ENCODE peak calls at places on chromosomes 5 and 9, in six cellular contexts. R, Z, P, F, N and A are unnamed samples.

GRCh38 chr9:81801190-81801589 is 111.8 kb upstream of the TLE1 start:
- DNase-seq in F (peak; percentile 51), N (peak; percentile 54), R (peak; percentile 28), Z (peak; percentile 4), P (no peak), A (no peak)

GRCh38 chr9:4873066-4873465 is 80.3 kb downstream of the RCL1 start:
- DNase-seq in P (no peak), F (no peak), N (no peak), R (no peak), Z (no peak), A (no peak)

GRCh38 chr9:32644698-32645097 is 9.2 kb upstream of the TAF1L start:
- DNase-seq in F (peak; percentile 78), Z (peak; percentile 86), N (peak; percentile 100), R (no peak), P (no peak), A (no peak)

GRCh38 chr9:14812806-14813205 is 90.3 kb upstream of the CER1 start:
- DNase-seq in F (no peak), P (peak; percentile 78), R (no peak), Z (peak; percentile 81), N (no peak), A (no peak)

GRCh38 chr9:127570533-127571111 is 41.5 kb upstream of the STXBP1 start:
- DNase-seq in Z (peak; percentile 28), F (no peak), N (no peak), R (no peak), P (peak; percentile 59), A (no peak)

GRCh38 chr9:90449213-90449925 is 193.3 kb downstream of the DIRAS2 start:
- DNase-seq in P (no peak), N (no peak), Z (no peak), F (no peak), R (no peak), A (no peak)

GRCh38 chr5:136686192-136686872 is 321.0 kb upstream of the TRPC7 start:
- DNase-seq in R (peak; percentile 73), Z (peak; percentile 83), N (peak; percentile 18), P (peak; percentile 41), F (peak; percentile 26), A (no peak)

GRCh38 chr5:138011991-138012390 is 20.9 kb downstream of the FAM13B start:
- DNase-seq in R (no peak), F (no peak), P (no peak), Z (peak; percentile 48), N (no peak), A (no peak)

GRCh38 chr9:109584205-109584604 is 86.1 kb upstream of the PTPN3 start:
- DNase-seq in P (no peak), N (no peak), F (no peak), Z (no peak), R (no peak), A (no peak)

GRCh38 chr5:112581811-112582320 is 155.8 kb upstream of the APC start:
- DNase-seq in Z (no peak), F (no peak), P (peak; percentile 71), N (no peak), R (no peak), A (no peak)

GRCh38 chr9:123269316-123269715 is 930 bp upstream of the STRBP start:
- DNase-seq in R (no peak), P (no peak), N (no peak), F (no peak), Z (no peak), A (no peak)

GRCh38 chr5:149938791-149939358 is 5.7 kb downstream of the PDE6A start:
- DNase-seq in R (peak; percentile 91), Z (peak; percentile 100), F (peak; percentile 84), N (peak; percentile 89), P (peak; percentile 94), A (no peak)

GRCh38 chr5:55306641-55307382 is 682 bp downstream of the DHX29 start:
- DNase-seq in P (no peak), F (no peak), Z (no peak), R (peak; percentile 18), N (no peak), A (no peak)

GRCh38 chr5:94731471-94731870 is 113.0 kb downstream of the SLF1 start:
- DNase-seq in F (no peak), R (no peak), P (no peak), N (no peak), Z (no peak), A (no peak)

GRCh38 chr9:83526901-83527300 is 11.3 kb downstream of the FRMD3 start:
- DNase-seq in N (no peak), Z (no peak), F (no peak), P (peak; percentile 81), R (no peak), A (no peak)

GRCh38 chr9:118577121-118577520 is 792.1 kb downstream of the BRINP1 start:
- DNase-seq in F (no peak), P (no peak), R (peak; percentile 58), Z (peak; percentile 3), N (peak; percentile 76), A (no peak)

GRCh38 chr9:110579763-110580255 is 268 bp upstream of the SVEP1 start:
- DNase-seq in N (peak; percentile 52), P (peak; percentile 11), R (peak; percentile 83), Z (no peak), F (peak; percentile 71), A (peak; percentile 45)

GRCh38 chr9:99870126-99870525 is 36.3 kb upstream of the STX17 start:
- DNase-seq in Z (no peak), F (peak; percentile 20), N (peak; percentile 32), P (peak; percentile 17), R (no peak), A (no peak)

GRCh38 chr9:6590772-6591384 is 54.7 kb downstream of the GLDC start:
- DNase-seq in N (no peak), R (no peak), P (no peak), F (no peak), Z (no peak), A (no peak)

GRCh38 chr9:128448746-128449145 is 7.1 kb upstream of the ODF2 start:
- DNase-seq in Z (no peak), P (no peak), F (no peak), N (no peak), R (no peak), A (no peak)

GRCh38 chr5:175778951-175779475 is 92.4 kb upstream of the CPLX2 start:
- DNase-seq in Z (peak; percentile 83), N (peak; percentile 4), R (no peak), F (no peak), P (no peak), A (no peak)

GRCh38 chr5:3031733-3032378 is 280.4 kb upstream of the IRX2 start:
- DNase-seq in P (no peak), R (no peak), Z (no peak), N (no peak), F (no peak), A (no peak)

GRCh38 chr9:79581388-79581787 is 9.6 kb downstream of the TLE4 start:
- DNase-seq in P (no peak), R (peak; percentile 68), Z (no peak), F (peak; percentile 75), N (peak; percentile 69), A (no peak)

GRCh38 chr5:127878174-127878750 is 175.1 kb downstream of the CCDC192 start:
- DNase-seq in N (no peak), F (peak; percentile 57), P (peak; percentile 27), Z (peak; percentile 80), R (peak; percentile 60), A (peak; percentile 5)

GRCh38 chr5:125083932-125084331 is 337.5 kb upstream of the ZNF608 start:
- DNase-seq in N (peak; percentile 82), Z (peak; percentile 14), F (peak; percentile 93), P (peak; percentile 14), R (peak; percentile 60), A (no peak)

GRCh38 chr5:82793808-82794419 is 283.3 kb downstream of the TMEM167A start:
- DNase-seq in R (peak; percentile 25), Z (peak; percentile 54), F (peak; percentile 20), P (peak; percentile 7), N (no peak), A (peak; percentile 21)

GRCh38 chr9:130896233-130897012 is at the start of gene QRFP:
- DNase-seq in N (no peak), P (no peak), Z (peak; percentile 7), F (no peak), R (no peak), A (no peak)

GRCh38 chr9:36151306-36152210 is 15.0 kb downstream of the GLIPR2 start:
- DNase-seq in Z (peak; percentile 14), R (peak; percentile 87), N (peak; percentile 75), F (peak; percentile 64), P (peak; percentile 43), A (no peak)
- H2AFZ ChIP-seq in Z (no peak overlapping the region), R (peak overlapping the region; percentile 62), N (no peak overlapping the region), F (peak overlapping the region; percentile 55), P (no peak overlapping the region), A (no peak overlapping the region)

GRCh38 chr9:88831783-88832407 is 159.4 kb upstream of the S1PR3 start:
- DNase-seq in F (no peak), N (no peak), R (no peak), Z (no peak), P (no peak), A (no peak)

GRCh38 chr9:88833946-88834345 is 157.3 kb upstream of the S1PR3 start:
- DNase-seq in P (no peak), R (no peak), N (no peak), F (no peak), Z (no peak), A (no peak)

GRCh38 chr9:88835772-88836171 is 155.5 kb upstream of the S1PR3 start:
- DNase-seq in P (no peak), Z (no peak), N (peak; percentile 29), F (no peak), R (no peak), A (no peak)

GRCh38 chr9:88837731-88838130 is 153.5 kb upstream of the S1PR3 start:
- DNase-seq in N (peak; percentile 53), Z (no peak), F (peak; percentile 39), R (no peak), P (no peak), A (no peak)

DNA sequence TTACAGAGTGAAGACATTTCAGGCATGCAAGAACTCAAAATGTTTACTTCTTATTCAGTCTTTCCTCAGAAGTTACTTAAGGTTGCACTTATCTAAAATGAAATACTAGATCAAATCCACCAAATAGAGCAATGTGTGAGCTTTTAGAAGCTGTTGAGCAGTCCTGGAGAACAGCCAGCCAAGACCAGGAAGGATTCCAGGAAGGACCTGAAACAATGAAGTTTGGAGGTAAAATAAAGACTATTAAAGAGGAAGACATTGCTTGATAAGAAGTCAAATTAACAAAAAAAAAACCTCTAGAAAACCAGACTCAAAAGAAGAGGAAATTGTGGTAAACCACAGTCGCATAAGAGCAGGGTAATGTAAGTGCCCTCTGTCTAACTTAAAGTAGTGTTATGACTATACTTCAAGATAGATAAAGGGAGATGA is 156.2 kb upstream of the S1PR3 start:
- DNase-seq in R (peak; percentile 81), F (peak; percentile 79), Z (peak; percentile 22), P (no peak), N (peak; percentile 93), A (no peak)
- H3K4me3 ChIP-seq in R (no peak overlapping the region), F (no peak overlapping the region), Z (no peak overlapping the region), P (no peak overlapping the region), N (no peak overlapping the region), A (no peak overlapping the region)

GRCh38 chr5:93503598-93504067 is 77.4 kb downstream of the NR2F1-AS1 start:
- DNase-seq in R (peak; percentile 98), Z (peak; percentile 79), F (peak; percentile 97), P (no peak), N (peak; percentile 96), A (no peak)
- H2AFZ ChIP-seq in R (no peak overlapping the region), Z (no peak overlapping the region), F (no peak overlapping the region), P (no peak overlapping the region), N (peak overlapping the region; percentile 15), A (no peak overlapping the region)

DNA sequence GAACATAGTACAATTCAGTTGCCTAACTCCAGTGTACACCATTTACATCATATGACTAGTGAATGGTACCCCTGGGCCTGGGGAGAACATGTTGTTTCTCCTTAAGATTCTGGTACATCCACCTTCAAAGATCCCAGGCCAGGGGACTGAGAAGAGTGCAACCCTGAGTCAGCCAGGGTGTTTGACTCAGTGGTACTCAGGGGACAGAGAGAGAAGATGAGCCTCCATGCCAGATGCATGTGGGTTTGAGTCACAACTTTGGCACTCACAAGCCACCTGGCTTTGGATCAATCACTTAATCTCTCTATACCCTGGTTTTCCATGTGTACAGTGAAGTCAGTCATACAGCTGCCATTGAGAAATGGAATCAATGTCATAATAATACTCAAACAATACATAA is 53.7 kb downstream of the MAP1B start:
- DNase-seq in N (peak; percentile 71), R (peak; percentile 59), P (no peak), F (peak; percentile 83), Z (peak; percentile 12), A (no peak)
- H3K4me3 ChIP-seq in N (no peak overlapping the region), R (peak overlapping the region; percentile 48), P (no peak overlapping the region), F (no peak overlapping the region), Z (no peak overlapping the region), A (no peak overlapping the region)